ENCODE peak calls at places on chromosomes 2 and 18, in nine cellular contexts. One of them, this sample, is unnamed.
A peak's percentile ranks its signal among the peaks of the same experiment; 100 is the strongest.

GRCh38 chr18:49059028-49059670 is 108.4 kb upstream of the SMAD7 start:
- DNase-seq in kidney epithelial cell: no peak
- DNase-seq in WTC11: no peak
- DNase-seq in brain microvascular endothelial cell: no peak
- DNase-seq in IMR-90: peak; percentile 24
- DNase-seq in MM.1S: no peak
- DNase-seq in HFFc6: no peak
- DNase-seq in AG04449: no peak
- DNase-seq in fibroblast of villous mesenchyme: peak; percentile 20
- DNase-seq in this sample: no peak

GRCh38 chr18:35064291-35064690 is 23.1 kb downstream of the MAPRE2 start:
- DNase-seq in kidney epithelial cell: no peak
- DNase-seq in WTC11: no peak
- DNase-seq in brain microvascular endothelial cell: no peak
- DNase-seq in IMR-90: no peak
- DNase-seq in MM.1S: no peak
- DNase-seq in HFFc6: no peak
- DNase-seq in AG04449: no peak
- DNase-seq in fibroblast of villous mesenchyme: no peak
- DNase-seq in this sample: no peak

GRCh38 chr2:240855670-240856069 is 13.0 kb upstream of the AGXT start:
- DNase-seq in kidney epithelial cell: no peak
- DNase-seq in WTC11: no peak
- DNase-seq in brain microvascular endothelial cell: no peak
- DNase-seq in IMR-90: no peak
- DNase-seq in MM.1S: no peak
- DNase-seq in HFFc6: no peak
- DNase-seq in AG04449: no peak
- DNase-seq in fibroblast of villous mesenchyme: no peak
- DNase-seq in this sample: no peak

GRCh38 chr18:79519751-79520472 is 124.2 kb downstream of the NFATC1 start:
- DNase-seq in kidney epithelial cell: no peak
- DNase-seq in WTC11: no peak
- DNase-seq in brain microvascular endothelial cell: no peak
- DNase-seq in IMR-90: peak; percentile 38
- DNase-seq in MM.1S: no peak
- DNase-seq in HFFc6: no peak
- DNase-seq in AG04449: no peak
- DNase-seq in fibroblast of villous mesenchyme: peak; percentile 41
- DNase-seq in this sample: no peak

GRCh38 chr2:187377335-187377734 is 70.7 kb downstream of the CALCRL start:
- DNase-seq in kidney epithelial cell: no peak
- DNase-seq in WTC11: no peak
- DNase-seq in brain microvascular endothelial cell: peak; percentile 2
- DNase-seq in IMR-90: peak; percentile 2
- DNase-seq in MM.1S: no peak
- DNase-seq in HFFc6: no peak
- DNase-seq in AG04449: peak; percentile 24
- DNase-seq in fibroblast of villous mesenchyme: peak; percentile 24
- DNase-seq in this sample: no peak

GRCh38 chr2:241931976-241932894 is 62.7 kb downstream of the RTP5 start:
- DNase-seq in kidney epithelial cell: no peak
- DNase-seq in WTC11: no peak
- DNase-seq in brain microvascular endothelial cell: no peak
- DNase-seq in IMR-90: no peak
- DNase-seq in MM.1S: no peak
- DNase-seq in HFFc6: no peak
- DNase-seq in AG04449: no peak
- DNase-seq in fibroblast of villous mesenchyme: no peak
- DNase-seq in this sample: no peak

GRCh38 chr2:168997113-168997512 is 34.0 kb downstream of the ABCB11 start:
- DNase-seq in kidney epithelial cell: no peak
- DNase-seq in WTC11: no peak
- DNase-seq in brain microvascular endothelial cell: no peak
- DNase-seq in IMR-90: no peak
- DNase-seq in MM.1S: no peak
- DNase-seq in HFFc6: no peak
- DNase-seq in AG04449: no peak
- DNase-seq in fibroblast of villous mesenchyme: no peak
- DNase-seq in this sample: no peak

GRCh38 chr2:110219496-110220192 is 7.3 kb upstream of the MTLN start:
- DNase-seq in kidney epithelial cell: no peak
- DNase-seq in WTC11: no peak
- DNase-seq in brain microvascular endothelial cell: peak; percentile 11
- DNase-seq in IMR-90: peak; percentile 48
- DNase-seq in MM.1S: peak; percentile 36
- DNase-seq in HFFc6: peak; percentile 42
- DNase-seq in AG04449: no peak
- DNase-seq in fibroblast of villous mesenchyme: peak; percentile 36
- DNase-seq in this sample: no peak

GRCh38 chr2:196088209-196088608 is 19.6 kb upstream of the DNAH7 start:
- DNase-seq in kidney epithelial cell: no peak
- DNase-seq in WTC11: no peak
- DNase-seq in brain microvascular endothelial cell: peak; percentile 74
- DNase-seq in IMR-90: peak; percentile 45
- DNase-seq in MM.1S: no peak
- DNase-seq in HFFc6: peak; percentile 34
- DNase-seq in AG04449: no peak
- DNase-seq in fibroblast of villous mesenchyme: peak; percentile 72
- DNase-seq in this sample: peak; percentile 74

GRCh38 chr18:12944724-12945123 is 3.1 kb upstream of the SEH1L start:
- DNase-seq in kidney epithelial cell: no peak
- DNase-seq in WTC11: no peak
- DNase-seq in brain microvascular endothelial cell: peak; percentile 9
- DNase-seq in IMR-90: no peak
- DNase-seq in MM.1S: no peak
- DNase-seq in HFFc6: no peak
- DNase-seq in AG04449: no peak
- DNase-seq in fibroblast of villous mesenchyme: peak; percentile 33
- DNase-seq in this sample: peak; percentile 36

GRCh38 chr2:6841537-6842287 is 24.0 kb downstream of the CMPK2 start:
- DNase-seq in kidney epithelial cell: no peak
- DNase-seq in WTC11: no peak
- DNase-seq in brain microvascular endothelial cell: no peak
- DNase-seq in IMR-90: no peak
- DNase-seq in MM.1S: no peak
- DNase-seq in HFFc6: no peak
- DNase-seq in AG04449: no peak
- DNase-seq in fibroblast of villous mesenchyme: no peak
- DNase-seq in this sample: no peak

GRCh38 chr18:68861365-68861764 is 63.5 kb downstream of the CCDC102B start:
- DNase-seq in kidney epithelial cell: no peak
- DNase-seq in WTC11: no peak
- DNase-seq in brain microvascular endothelial cell: no peak
- DNase-seq in IMR-90: no peak
- DNase-seq in MM.1S: no peak
- DNase-seq in HFFc6: no peak
- DNase-seq in AG04449: no peak
- DNase-seq in fibroblast of villous mesenchyme: no peak
- DNase-seq in this sample: no peak
- TF ChIP-seq CTCF in kidney epithelial cell: no peak
- TF ChIP-seq CTCF in WTC11: no peak
- TF ChIP-seq CTCF in brain microvascular endothelial cell: no peak
- TF ChIP-seq CTCF in IMR-90: no peak
- TF ChIP-seq CTCF in MM.1S: no peak
- TF ChIP-seq CTCF in HFFc6: no peak
- TF ChIP-seq CTCF in AG04449: no peak
- TF ChIP-seq CTCF in fibroblast of villous mesenchyme: no peak
- TF ChIP-seq CTCF in this sample: no peak

GRCh38 chr2:73289304-73289703 is 4.0 kb downstream of the EGR4 start:
- DNase-seq in kidney epithelial cell: no peak
- DNase-seq in WTC11: no peak
- DNase-seq in brain microvascular endothelial cell: no peak
- DNase-seq in IMR-90: no peak
- DNase-seq in MM.1S: no peak
- DNase-seq in HFFc6: no peak
- DNase-seq in AG04449: no peak
- DNase-seq in fibroblast of villous mesenchyme: no peak
- DNase-seq in this sample: no peak
- TF ChIP-seq CTCF in kidney epithelial cell: no peak
- TF ChIP-seq CTCF in WTC11: no peak
- TF ChIP-seq CTCF in brain microvascular endothelial cell: no peak
- TF ChIP-seq CTCF in IMR-90: no peak
- TF ChIP-seq CTCF in MM.1S: no peak
- TF ChIP-seq CTCF in HFFc6: peak; percentile 15
- TF ChIP-seq CTCF in AG04449: no peak
- TF ChIP-seq CTCF in fibroblast of villous mesenchyme: no peak
- TF ChIP-seq CTCF in this sample: no peak

DNA sequence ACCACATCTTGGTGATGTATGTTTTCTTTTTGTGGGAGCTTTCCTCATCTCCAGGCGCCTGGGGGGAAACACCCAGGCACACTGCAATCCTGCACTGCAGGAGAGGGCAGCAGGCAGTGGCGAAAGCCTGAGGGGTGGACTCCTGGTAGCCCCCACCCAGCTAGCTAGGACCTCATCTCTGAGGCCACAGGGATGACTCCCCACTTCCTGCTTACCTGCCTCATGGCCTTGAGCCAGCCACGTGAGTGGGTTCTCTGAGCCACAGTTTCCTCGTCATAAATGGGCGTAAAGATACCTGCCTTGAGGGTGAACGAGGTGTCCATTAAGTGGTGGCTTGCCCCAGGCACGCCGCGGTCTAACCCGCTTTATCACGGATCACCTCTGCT is 19.1 kb downstream of the TRAF3IP1 start:
- DNase-seq in kidney epithelial cell: no peak
- DNase-seq in WTC11: no peak
- DNase-seq in brain microvascular endothelial cell: no peak
- DNase-seq in IMR-90: no peak
- DNase-seq in MM.1S: no peak
- DNase-seq in HFFc6: no peak
- DNase-seq in AG04449: no peak
- DNase-seq in fibroblast of villous mesenchyme: no peak
- DNase-seq in this sample: peak; percentile 34
- TF ChIP-seq CTCF in kidney epithelial cell: no peak
- TF ChIP-seq CTCF in WTC11: no peak
- TF ChIP-seq CTCF in brain microvascular endothelial cell: no peak
- TF ChIP-seq CTCF in IMR-90: no peak
- TF ChIP-seq CTCF in MM.1S: no peak
- TF ChIP-seq CTCF in HFFc6: no peak
- TF ChIP-seq CTCF in AG04449: no peak
- TF ChIP-seq CTCF in fibroblast of villous mesenchyme: no peak
- TF ChIP-seq CTCF in this sample: no peak

GRCh38 chr2:8568543-8569302 is 113.1 kb upstream of the ID2 start:
- DNase-seq in kidney epithelial cell: no peak
- DNase-seq in WTC11: no peak
- DNase-seq in brain microvascular endothelial cell: no peak
- DNase-seq in IMR-90: no peak
- DNase-seq in MM.1S: no peak
- DNase-seq in HFFc6: no peak
- DNase-seq in AG04449: no peak
- DNase-seq in fibroblast of villous mesenchyme: no peak
- DNase-seq in this sample: no peak
- TF ChIP-seq CTCF in kidney epithelial cell: no peak
- TF ChIP-seq CTCF in WTC11: no peak
- TF ChIP-seq CTCF in brain microvascular endothelial cell: no peak
- TF ChIP-seq CTCF in IMR-90: no peak
- TF ChIP-seq CTCF in MM.1S: no peak
- TF ChIP-seq CTCF in HFFc6: no peak
- TF ChIP-seq CTCF in AG04449: no peak
- TF ChIP-seq CTCF in fibroblast of villous mesenchyme: no peak
- TF ChIP-seq CTCF in this sample: no peak

GRCh38 chr2:138974651-138975050 is 194.5 kb upstream of the NXPH2 start:
- DNase-seq in kidney epithelial cell: peak; percentile 39
- DNase-seq in WTC11: no peak
- DNase-seq in brain microvascular endothelial cell: peak; percentile 63
- DNase-seq in IMR-90: no peak
- DNase-seq in MM.1S: no peak
- DNase-seq in HFFc6: no peak
- DNase-seq in AG04449: peak; percentile 47
- DNase-seq in fibroblast of villous mesenchyme: peak; percentile 3
- DNase-seq in this sample: no peak

DNA sequence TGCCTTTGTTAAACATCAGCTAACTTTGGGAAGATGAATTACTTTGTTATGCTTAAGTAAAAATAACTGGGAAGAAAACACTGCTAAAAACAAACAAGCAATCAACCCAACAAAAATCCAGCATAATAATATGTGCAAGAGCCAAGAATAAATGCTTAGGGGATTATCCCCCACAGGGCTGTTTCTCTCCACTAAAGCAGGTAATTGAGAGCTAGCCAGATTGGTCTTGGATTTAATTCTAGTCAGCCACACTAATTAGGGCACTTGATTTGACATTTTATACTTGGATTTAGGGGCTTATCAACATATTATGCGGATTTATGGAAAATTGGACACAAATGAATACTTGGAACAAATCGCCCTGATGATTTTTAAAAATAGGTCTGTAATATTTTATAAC is 198.9 kb upstream of the NXPH2 start:
- DNase-seq in kidney epithelial cell: no peak
- DNase-seq in WTC11: no peak
- DNase-seq in brain microvascular endothelial cell: no peak
- DNase-seq in IMR-90: no peak
- DNase-seq in MM.1S: no peak
- DNase-seq in HFFc6: no peak
- DNase-seq in AG04449: no peak
- DNase-seq in fibroblast of villous mesenchyme: no peak
- DNase-seq in this sample: no peak
- TF ChIP-seq CTCF in kidney epithelial cell: no peak
- TF ChIP-seq CTCF in WTC11: no peak
- TF ChIP-seq CTCF in brain microvascular endothelial cell: no peak
- TF ChIP-seq CTCF in IMR-90: no peak
- TF ChIP-seq CTCF in MM.1S: no peak
- TF ChIP-seq CTCF in HFFc6: no peak
- TF ChIP-seq CTCF in AG04449: no peak
- TF ChIP-seq CTCF in fibroblast of villous mesenchyme: no peak
- TF ChIP-seq CTCF in this sample: no peak

DNA sequence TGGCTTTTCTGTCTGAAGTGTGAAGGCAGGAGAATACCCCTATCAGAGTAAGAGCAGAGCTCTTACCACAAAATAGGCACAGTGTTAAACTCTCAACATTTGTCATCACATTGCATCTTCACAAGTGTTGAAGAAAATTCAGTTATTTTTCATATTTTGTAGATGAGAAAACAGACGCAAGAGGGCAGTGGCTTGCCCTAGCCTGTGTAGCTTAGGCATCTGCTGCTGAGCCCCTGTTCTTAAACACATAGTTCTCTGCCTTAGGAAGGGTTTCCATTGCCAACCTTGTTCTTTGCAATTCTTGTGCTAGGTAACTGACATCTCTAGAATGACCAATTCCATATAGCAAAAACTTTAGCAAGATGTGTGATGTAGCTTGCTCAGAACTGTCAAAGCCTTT is 112.7 kb upstream of the RMDN2 start:
- DNase-seq in kidney epithelial cell: no peak
- DNase-seq in WTC11: no peak
- DNase-seq in brain microvascular endothelial cell: no peak
- DNase-seq in IMR-90: no peak
- DNase-seq in MM.1S: no peak
- DNase-seq in HFFc6: no peak
- DNase-seq in AG04449: no peak
- DNase-seq in fibroblast of villous mesenchyme: peak; percentile 54
- DNase-seq in this sample: no peak
- TF ChIP-seq CTCF in kidney epithelial cell: no peak
- TF ChIP-seq CTCF in WTC11: no peak
- TF ChIP-seq CTCF in brain microvascular endothelial cell: peak; percentile 10
- TF ChIP-seq CTCF in IMR-90: peak; percentile 20
- TF ChIP-seq CTCF in MM.1S: no peak
- TF ChIP-seq CTCF in HFFc6: peak; percentile 65
- TF ChIP-seq CTCF in AG04449: no peak
- TF ChIP-seq CTCF in fibroblast of villous mesenchyme: peak; percentile 51
- TF ChIP-seq CTCF in this sample: no peak